ENCODE peak calls at places on chromosomes 7 and 10, in nine cellular contexts. N, A, E, K, L, I, J, D and H are unnamed samples.

GRCh38 chr7:106610996-106611886 is 49.7 kb downstream of the CCDC71L start:
- DNase-seq in N (no peak), A (no peak), E (no peak), K (no peak), L (no peak), I (peak; percentile 33), J (no peak), D (no peak), H (no peak)

GRCh38 chr10:128063736-128064614 is 62.2 kb downstream of the MKI67 start:
- DNase-seq in N (no peak), A (no peak), E (peak; percentile 60), K (no peak), L (no peak), I (no peak), J (peak; percentile 75), D (no peak), H (no peak)

GRCh38 chr7:70312336-70312735 is 714.1 kb downstream of the AUTS2 start:
- DNase-seq in N (no peak), A (no peak), E (no peak), K (no peak), L (no peak), I (no peak), J (no peak), D (no peak), H (no peak)

GRCh38 chr7:37759519-37759918 is 76.0 kb downstream of the GPR141 start:
- DNase-seq in N (no peak), A (no peak), E (no peak), K (no peak), L (no peak), I (no peak), J (no peak), D (no peak), H (no peak)

GRCh38 chr7:141268614-141269013 is 194.8 kb downstream of the TMEM178B start:
- DNase-seq in N (no peak), A (no peak), E (no peak), K (no peak), L (peak; percentile 56), I (no peak), J (no peak), D (no peak), H (no peak)

GRCh38 chr10:130012129-130012528 is 48.1 kb upstream of the EBF3 start:
- DNase-seq in N (no peak), A (no peak), E (no peak), K (no peak), L (no peak), I (no peak), J (no peak), D (no peak), H (no peak)

GRCh38 chr7:30308392-30308791 is 24.0 kb downstream of the ZNRF2 start:
- DNase-seq in N (no peak), A (no peak), E (no peak), K (no peak), L (no peak), I (peak; percentile 12), J (no peak), D (no peak), H (no peak)

GRCh38 chr7:3762146-3762831 is 461.2 kb downstream of the SDK1 start:
- DNase-seq in N (no peak), A (no peak), E (no peak), K (no peak), L (no peak), I (no peak), J (no peak), D (no peak), H (no peak)

GRCh38 chr10:58518775-58519174 is 6.1 kb downstream of the BICC1 start:
- DNase-seq in N (no peak), A (no peak), E (no peak), K (no peak), L (no peak), I (peak; percentile 31), J (no peak), D (no peak), H (no peak)

GRCh38 chr10:58515296-58515956 is 2.8 kb downstream of the BICC1 start:
- DNase-seq in N (no peak), A (no peak), E (no peak), K (no peak), L (no peak), I (no peak), J (no peak), D (no peak), H (no peak)

GRCh38 chr10:58517071-58517470 is 4.4 kb downstream of the BICC1 start:
- DNase-seq in N (no peak), A (no peak), E (no peak), K (no peak), L (no peak), I (no peak), J (no peak), D (no peak), H (no peak)

GRCh38 chr10:58516118-58516517 is 3.4 kb downstream of the BICC1 start:
- DNase-seq in N (no peak), A (no peak), E (no peak), K (no peak), L (no peak), I (no peak), J (no peak), D (no peak), H (no peak)

DNA sequence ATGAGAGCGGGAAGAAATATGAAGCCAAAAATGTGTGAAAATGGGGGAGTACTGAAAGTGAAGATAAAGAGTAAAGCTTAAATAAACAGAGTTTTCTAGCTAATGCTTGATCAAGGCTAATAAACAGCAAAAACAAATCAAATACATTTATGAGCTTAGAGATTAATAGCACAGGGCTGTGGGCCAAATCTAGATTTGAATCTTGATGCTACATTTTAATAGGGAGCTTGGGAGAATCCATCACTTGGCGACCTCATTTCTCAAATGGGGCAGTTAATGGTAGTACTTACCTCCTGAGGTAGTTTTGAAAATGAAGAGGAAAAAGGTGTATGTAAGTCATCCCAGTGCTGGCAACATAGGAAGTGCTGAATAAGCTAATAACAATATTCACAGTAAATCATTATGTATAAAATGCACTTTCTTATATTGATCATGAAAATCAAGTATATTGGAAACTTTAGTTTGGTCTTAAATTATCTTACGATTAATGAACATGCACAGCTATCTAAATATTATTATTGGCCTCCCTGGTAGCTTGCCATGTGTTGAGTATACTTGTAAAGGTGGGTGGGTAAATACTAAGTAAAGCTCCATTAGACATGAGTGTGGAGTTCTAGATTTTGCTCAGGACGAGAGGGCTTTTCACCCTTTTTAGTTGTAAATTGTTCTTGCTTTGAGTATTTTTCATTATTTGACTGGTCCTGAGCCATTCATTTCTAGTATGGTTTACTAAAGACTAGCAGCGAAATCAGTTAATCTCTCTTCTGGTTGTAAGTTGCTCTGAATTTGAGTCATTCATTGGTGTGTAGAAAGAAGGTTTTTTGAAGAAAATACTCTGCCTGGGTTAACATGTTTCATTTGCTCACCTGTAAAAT is 5.0 kb downstream of the BICC1 start:
- DNase-seq in N (no peak), A (no peak), E (no peak), K (no peak), L (no peak), I (no peak), J (no peak), D (no peak), H (no peak)
- H3K4me3 ChIP-seq in N (no peak overlapping the region), A (no peak overlapping the region), E (peak overlapping the region; percentile 49), K (peak overlapping the region; percentile 14), L (no peak overlapping the region), I (no peak overlapping the region), J (no peak overlapping the region), D (no peak overlapping the region), H (no peak overlapping the region)

GRCh38 chr7:151714201-151714600 is 162.7 kb downstream of the PRKAG2 start:
- DNase-seq in N (no peak), A (no peak), E (no peak), K (no peak), L (no peak), I (no peak), J (peak; percentile 28), D (no peak), H (peak; percentile 20)

GRCh38 chr7:151717918-151718317 is 159.0 kb downstream of the PRKAG2 start:
- DNase-seq in N (no peak), A (no peak), E (no peak), K (no peak), L (no peak), I (no peak), J (no peak), D (no peak), H (no peak)

GRCh38 chr7:151717415-151717814 is 159.5 kb downstream of the PRKAG2 start:
- DNase-seq in N (no peak), A (no peak), E (no peak), K (no peak), L (no peak), I (no peak), J (peak; percentile 70), D (no peak), H (no peak)

GRCh38 chr7:151715661-151716338 is 161.1 kb downstream of the PRKAG2 start:
- DNase-seq in N (no peak), A (peak; percentile 46), E (no peak), K (no peak), L (no peak), I (no peak), J (peak; percentile 86), D (no peak), H (no peak)

GRCh38 chr7:151716339-151716722 is 160.6 kb downstream of the PRKAG2 start:
- DNase-seq in N (no peak), A (peak; percentile 63), E (no peak), K (no peak), L (no peak), I (no peak), J (peak; percentile 84), D (no peak), H (no peak)
- H3K4me1 ChIP-seq in N (peaks cover 14% of the 10 kb centered on the region), A (no peaks in the 10 kb centered on the region), E (peaks cover 31% of the 10 kb centered on the region), K (peaks cover 78% of the 10 kb centered on the region), L (no peaks in the 10 kb centered on the region), I (no peaks in the 10 kb centered on the region), J (peaks cover 12% of the 10 kb centered on the region), D (no peaks in the 10 kb centered on the region), H (peaks cover 20% of the 10 kb centered on the region)

GRCh38 chr10:72331575-72332422 is 22.9 kb downstream of the DNAJB12 start:
- DNase-seq in N (peak; percentile 76), A (peak; percentile 86), E (peak; percentile 97), K (peak; percentile 81), L (peak; percentile 91), I (peak; percentile 31), J (peak; percentile 96), D (peak; percentile 99), H (peak; percentile 87)
- TF ChIP-seq CTCF in N (peak; percentile 16), A (peak; percentile 27), E (peak; percentile 30), K (peak; percentile 53), L (peak; percentile 54), I (no peak), J (peak; percentile 44), D (peak; percentile 44), H (peak; percentile 19)

GRCh38 chr7:149420006-149420405 is 40.9 kb downstream of the ZNF777 start:
- DNase-seq in N (no peak), A (no peak), E (no peak), K (no peak), L (no peak), I (no peak), J (no peak), D (no peak), H (no peak)

GRCh38 chr7:149414171-149414570 is 46.7 kb downstream of the ZNF777 start:
- DNase-seq in N (no peak), A (no peak), E (no peak), K (no peak), L (no peak), I (no peak), J (no peak), D (no peak), H (no peak)

GRCh38 chr7:149409889-149410288 is 51.0 kb downstream of the ZNF777 start:
- DNase-seq in N (no peak), A (no peak), E (no peak), K (no peak), L (no peak), I (no peak), J (no peak), D (no peak), H (no peak)

GRCh38 chr7:149415391-149416068 is 45.3 kb downstream of the ZNF777 start:
- DNase-seq in N (no peak), A (no peak), E (no peak), K (no peak), L (no peak), I (peak; percentile 37), J (no peak), D (no peak), H (no peak)

GRCh38 chr7:149414745-149415390 is 46.0 kb downstream of the ZNF777 start:
- DNase-seq in N (peak; percentile 34), A (peak; percentile 42), E (peak; percentile 82), K (peak; percentile 61), L (no peak), I (peak; percentile 82), J (no peak), D (no peak), H (peak; percentile 60)
- H3K4me3 ChIP-seq in N (peak overlapping the region; percentile 16), A (peak overlapping the region; percentile 34), E (peak overlapping the region; percentile 58), K (peak overlapping the region; percentile 56), L (no peak overlapping the region), I (no peak overlapping the region), J (peak overlapping the region; percentile 21), D (no peak overlapping the region), H (peak overlapping the region; percentile 46)